ENCODE peak calls at places on chromosomes 12 and 14, in four cellular contexts. D, X, W and A are unnamed samples.

GRCh38 chr12:28164644-28165313 is 25.5 kb upstream of the CCDC91 start:
- DNase-seq in W (no peak), X (peak; percentile 39), D (no peak), A (no peak)

GRCh38 chr14:95523818-95524448 is 7.5 kb upstream of the SYNE3 start:
- DNase-seq in X (peak; percentile 46), D (no peak), W (peak; percentile 56), A (no peak)

GRCh38 chr12:109347579-109347978 is at the start of gene MYO1H:
- DNase-seq in D (no peak), X (no peak), W (peak; percentile 55), A (no peak)

GRCh38 chr12:39915249-39915648 is 190.6 kb downstream of the SLC2A13 start:
- DNase-seq in X (no peak), D (no peak), W (no peak), A (no peak)

GRCh38 chr14:25537846-25538455 is 488.0 kb upstream of the STXBP6 start:
- DNase-seq in X (peak; percentile 35), W (peak; percentile 22), D (no peak), A (no peak)

GRCh38 chr14:99481745-99482099 is 513 bp downstream of the CCNK start:
- DNase-seq in W (peak; percentile 39), D (peak; percentile 35), X (no peak), A (no peak)

GRCh38 chr12:7832059-7832696 is 40.5 kb downstream of the SLC2A14 start:
- DNase-seq in D (peak; percentile 13), W (peak; percentile 55), X (peak; percentile 19), A (no peak)

GRCh38 chr12:27841392-27841882 is 61.4 kb upstream of the MANSC4 start:
- DNase-seq in D (no peak), X (no peak), W (no peak), A (no peak)

GRCh38 chr12:26555139-26555538 is 277.9 kb downstream of the ITPR2 start:
- DNase-seq in X (no peak), W (no peak), D (no peak), A (no peak)

GRCh38 chr12:124278389-124279101 is 16.3 kb upstream of the RFLNA start:
- DNase-seq in X (no peak), D (no peak), W (no peak), A (no peak)

GRCh38 chr12:121503395-121503794 is 77.4 kb downstream of the KDM2B start:
- DNase-seq in W (no peak), X (no peak), D (no peak), A (no peak)

GRCh38 chr14:78448483-78449094 is 278.4 kb downstream of the NRXN3 start:
- DNase-seq in X (peak; percentile 64), D (no peak), W (peak; percentile 53), A (no peak)

GRCh38 chr12:1047898-1048660 is 57.1 kb downstream of the ERC1 start:
- DNase-seq in X (no peak), D (no peak), W (no peak), A (no peak)

GRCh38 chr14:96167224-96168148 is 37.2 kb upstream of the BDKRB2 start:
- DNase-seq in X (peak; percentile 2), W (no peak), D (no peak), A (no peak)

GRCh38 chr14:45114327-45114726 is 20.0 kb downstream of the FKBP3 start:
- DNase-seq in D (no peak), W (no peak), X (no peak), A (no peak)

GRCh38 chr12:87671757-87672156 is 357.4 kb downstream of the C12orf50 start:
- DNase-seq in X (no peak), W (no peak), D (no peak), A (no peak)

GRCh38 chr14:94989417-94989816 is 167.9 kb downstream of the DICER1 start:
- DNase-seq in X (no peak), D (no peak), W (no peak), A (no peak)

GRCh38 chr14:56199095-56199975 is 81.1 kb downstream of the PELI2 start:
- DNase-seq in W (peak; percentile 87), D (no peak), X (no peak), A (no peak)

GRCh38 chr12:124829008-124829707 is 34.5 kb downstream of the SCARB1 start:
- DNase-seq in W (peak; percentile 70), D (no peak), X (no peak), A (no peak)

GRCh38 chr14:92389598-92390126 is 66.7 kb downstream of the SLC24A4 start:
- DNase-seq in D (no peak), X (no peak), W (no peak), A (no peak)

GRCh38 chr12:288687-289086 is 26.1 kb upstream of the SLC6A13 start:
- DNase-seq in D (no peak), X (peak; percentile 62), W (no peak), A (no peak)

DNA sequence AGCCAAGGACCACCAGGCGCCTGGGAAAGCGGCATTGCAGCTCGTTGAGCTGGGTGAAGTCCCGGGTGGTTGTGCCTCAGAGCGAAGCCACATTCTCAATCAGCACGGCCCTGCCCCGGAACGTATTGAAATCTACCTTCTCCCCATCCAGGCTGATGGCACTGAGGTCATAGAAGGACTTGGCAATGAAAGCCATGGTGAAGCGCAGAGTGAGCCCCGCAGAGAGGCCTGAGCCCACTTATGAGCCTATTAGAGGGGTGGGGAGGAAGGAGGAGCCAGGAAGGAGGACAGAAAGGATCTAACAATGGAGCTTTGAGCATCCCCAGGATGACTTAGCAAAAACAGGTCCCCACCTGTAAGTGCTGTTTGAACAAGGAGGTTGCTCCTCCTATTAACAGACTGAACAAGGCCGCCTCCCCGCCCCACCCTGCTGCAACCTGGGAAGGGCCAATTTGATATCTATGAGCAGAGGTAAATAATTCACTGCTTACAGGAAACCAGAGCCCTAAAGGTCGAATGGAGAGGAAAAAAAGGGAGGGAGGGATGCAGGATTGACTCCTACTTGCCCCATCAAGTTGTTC is at the start of gene GPX2:
- DNase-seq in X (peak; percentile 74), D (no peak), W (no peak), A (no peak)
- H3K27me3 ChIP-seq in X (no peaks in the 10 kb centered on the region), D (no peaks in the 10 kb centered on the region), W (no peaks in the 10 kb centered on the region), A (no peaks in the 10 kb centered on the region)

GRCh38 chr12:54015210-54015931 is 6.6 kb downstream of the HOXC8 start:
- DNase-seq in X (no peak), W (no peak), D (no peak), A (no peak)
- H3K27me3 ChIP-seq in X (peaks cover 16% of the 10 kb centered on the region), W (no peaks in the 10 kb centered on the region), D (peaks cover 55% of the 10 kb centered on the region), A (peaks cover 88% of the 10 kb centered on the region)

GRCh38 chr14:73245401-73246325 is 8.4 kb downstream of the PAPLN start:
- DNase-seq in D (peak; percentile 19), X (no peak), W (peak; percentile 78), A (peak; percentile 13)

GRCh38 chr14:73246387-73247150 is 9.3 kb downstream of the PAPLN start:
- DNase-seq in W (peak; percentile 22), D (no peak), X (no peak), A (no peak)

GRCh38 chr14:73243748-73244147 is 6.4 kb downstream of the PAPLN start:
- DNase-seq in W (no peak), D (no peak), X (no peak), A (no peak)

GRCh38 chr14:73243341-73243740 is 6.0 kb downstream of the PAPLN start:
- DNase-seq in D (no peak), W (no peak), X (no peak), A (no peak)

GRCh38 chr14:73244541-73244940 is 7.2 kb downstream of the PAPLN start:
- DNase-seq in W (no peak), D (no peak), X (no peak), A (no peak)
- H3K27me3 ChIP-seq in W (peaks cover 2% of the 10 kb centered on the region), D (peaks cover 10% of the 10 kb centered on the region), X (no peaks in the 10 kb centered on the region), A (peaks cover 50% of the 10 kb centered on the region)

DNA sequence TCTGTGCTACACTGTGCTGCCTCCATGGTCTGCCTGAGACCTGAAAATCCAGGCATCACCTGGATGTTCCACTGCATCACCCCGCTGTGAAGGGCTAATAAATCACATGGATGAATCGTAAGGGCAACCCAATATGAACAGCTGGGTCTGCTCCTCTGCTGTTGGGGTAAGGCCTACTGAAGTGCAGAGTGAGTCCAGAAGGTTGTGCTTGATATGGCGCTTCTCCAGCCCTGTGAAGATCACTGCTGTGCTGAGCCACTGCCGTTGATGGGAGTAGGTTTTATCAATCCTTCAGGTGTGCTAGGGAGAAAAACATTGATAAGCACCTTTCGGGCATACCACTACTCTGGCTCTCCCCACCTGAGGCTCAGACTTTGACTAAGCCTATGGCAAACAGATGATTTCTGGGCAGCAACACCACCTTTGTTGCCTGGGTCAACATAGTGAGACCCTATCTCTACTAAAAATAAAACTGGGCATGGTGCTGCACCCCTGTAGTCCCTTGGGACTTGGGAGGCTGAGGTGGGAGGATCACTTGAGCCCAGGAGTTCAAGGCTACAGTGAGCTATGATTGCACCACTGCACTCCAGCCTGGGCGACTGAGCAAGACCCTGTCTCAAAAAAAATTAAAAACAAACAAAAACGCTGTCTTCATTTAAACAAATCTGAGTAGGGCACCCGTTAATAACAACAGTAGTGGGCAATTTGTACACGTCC is 1.7 kb downstream of the ACVRL1 start:
- DNase-seq in D (no peak), X (no peak), W (peak; percentile 77), A (no peak)
- H3K27me3 ChIP-seq in D (peaks cover 16% of the 10 kb centered on the region), X (no peaks in the 10 kb centered on the region), W (no peaks in the 10 kb centered on the region), A (peaks cover 34% of the 10 kb centered on the region)

GRCh38 chr12:48039151-48039550 is 34.9 kb upstream of the COL2A1 start:
- DNase-seq in X (no peak), W (no peak), D (no peak), A (no peak)
- H3K27me3 ChIP-seq in X (no peaks in the 10 kb centered on the region), W (no peaks in the 10 kb centered on the region), D (no peaks in the 10 kb centered on the region), A (no peaks in the 10 kb centered on the region)